ENCODE peak calls at places on chromosomes 12 and 14, in six cellular contexts. One of them, this sample, is unnamed.

GRCh38 chr12:117622741-117623140 is 261.3 kb upstream of the NOS1 start:
- DNase-seq in HFF-Myc: no peak
- DNase-seq in GM06990: no peak
- DNase-seq in foreskin fibroblast: no peak
- DNase-seq in endodermal cell: no peak
- DNase-seq in lower leg skin: no peak
- DNase-seq in this sample: no peak

GRCh38 chr14:102867826-102868580 is 54.5 kb upstream of the AMN start:
- DNase-seq in foreskin fibroblast: no peak
- DNase-seq in GM06990: no peak
- DNase-seq in lower leg skin: peak
- DNase-seq in endodermal cell: no peak
- DNase-seq in HFF-Myc: no peak
- DNase-seq in this sample: no peak

GRCh38 chr12:78787576-78787975 is 77.0 kb upstream of the SYT1 start:
- DNase-seq in endodermal cell: no peak
- DNase-seq in HFF-Myc: no peak
- DNase-seq in lower leg skin: no peak
- DNase-seq in foreskin fibroblast: no peak
- DNase-seq in GM06990: no peak
- DNase-seq in this sample: no peak

GRCh38 chr12:42180990-42181611 is 36.4 kb upstream of the GXYLT1 start:
- DNase-seq in HFF-Myc: no peak
- DNase-seq in endodermal cell: no peak
- DNase-seq in lower leg skin: no peak
- DNase-seq in foreskin fibroblast: peak
- DNase-seq in GM06990: no peak
- DNase-seq in this sample: no peak

GRCh38 chr12:77001181-77001758 is 64.1 kb downstream of the E2F7 start:
- DNase-seq in HFF-Myc: no peak
- DNase-seq in endodermal cell: no peak
- DNase-seq in lower leg skin: no peak
- DNase-seq in foreskin fibroblast: no peak
- DNase-seq in GM06990: no peak
- DNase-seq in this sample: no peak

GRCh38 chr12:98873823-98874222 is 228.7 kb downstream of the APAF1 start:
- DNase-seq in endodermal cell: no peak
- DNase-seq in GM06990: no peak
- DNase-seq in foreskin fibroblast: no peak
- DNase-seq in HFF-Myc: no peak
- DNase-seq in lower leg skin: no peak
- DNase-seq in this sample: no peak

GRCh38 chr14:52748647-52749292 is 18.8 kb downstream of the STYX start:
- DNase-seq in GM06990: no peak
- DNase-seq in foreskin fibroblast: no peak
- DNase-seq in endodermal cell: no peak
- DNase-seq in HFF-Myc: no peak
- DNase-seq in lower leg skin: no peak
- DNase-seq in this sample: no peak

GRCh38 chr14:56156096-56156495 is 37.9 kb downstream of the PELI2 start:
- DNase-seq in GM06990: no peak
- DNase-seq in lower leg skin: no peak
- DNase-seq in HFF-Myc: no peak
- DNase-seq in foreskin fibroblast: peak
- DNase-seq in endodermal cell: no peak
- DNase-seq in this sample: no peak

GRCh38 chr14:24690492-24690891 is 56.5 kb upstream of the GZMB start:
- DNase-seq in lower leg skin: no peak
- DNase-seq in foreskin fibroblast: no peak
- DNase-seq in endodermal cell: peak
- DNase-seq in HFF-Myc: no peak
- DNase-seq in GM06990: no peak
- DNase-seq in this sample: no peak

GRCh38 chr12:95577820-95578219 is 26.5 kb upstream of the USP44 start:
- DNase-seq in lower leg skin: no peak
- DNase-seq in GM06990: no peak
- DNase-seq in foreskin fibroblast: no peak
- DNase-seq in HFF-Myc: no peak
- DNase-seq in endodermal cell: no peak
- DNase-seq in this sample: no peak

GRCh38 chr12:124625867-124626675 is 58.7 kb upstream of the NCOR2 start:
- DNase-seq in lower leg skin: peak
- DNase-seq in endodermal cell: peak
- DNase-seq in foreskin fibroblast: peak
- DNase-seq in GM06990: no peak
- DNase-seq in HFF-Myc: no peak
- DNase-seq in this sample: no peak

GRCh38 chr14:75477881-75478280 is 44.4 kb upstream of the BATF start:
- DNase-seq in foreskin fibroblast: no peak
- DNase-seq in GM06990: no peak
- DNase-seq in lower leg skin: peak
- DNase-seq in HFF-Myc: no peak
- DNase-seq in endodermal cell: no peak
- DNase-seq in this sample: no peak

GRCh38 chr14:90521121-90521929 is 124.5 kb downstream of the CALM1 start:
- DNase-seq in foreskin fibroblast: no peak
- DNase-seq in lower leg skin: no peak
- DNase-seq in endodermal cell: no peak
- DNase-seq in HFF-Myc: no peak
- DNase-seq in GM06990: no peak
- DNase-seq in this sample: no peak

GRCh38 chr14:59337151-59337611 is 128.0 kb downstream of the GPR135 start:
- DNase-seq in GM06990: no peak
- DNase-seq in lower leg skin: peak
- DNase-seq in HFF-Myc: no peak
- DNase-seq in foreskin fibroblast: peak
- DNase-seq in endodermal cell: no peak
- DNase-seq in this sample: no peak

GRCh38 chr14:67636361-67636919 is 16.7 kb downstream of the ARG2 start:
- DNase-seq in GM06990: no peak
- DNase-seq in endodermal cell: no peak
- DNase-seq in foreskin fibroblast: peak
- DNase-seq in HFF-Myc: no peak
- DNase-seq in lower leg skin: no peak
- DNase-seq in this sample: peak

GRCh38 chr12:7868391-7868790 is 4.3 kb downstream of the SLC2A14 start:
- DNase-seq in lower leg skin: no peak
- DNase-seq in endodermal cell: no peak
- DNase-seq in GM06990: no peak
- DNase-seq in HFF-Myc: no peak
- DNase-seq in foreskin fibroblast: peak
- DNase-seq in this sample: no peak

GRCh38 chr12:442235-442884 is 17.4 kb upstream of the B4GALNT3 start:
- DNase-seq in foreskin fibroblast: peak
- DNase-seq in endodermal cell: peak
- DNase-seq in lower leg skin: no peak
- DNase-seq in HFF-Myc: peak
- DNase-seq in GM06990: no peak
- DNase-seq in this sample: peak

GRCh38 chr14:73755434-73756014 is 41.3 kb upstream of the PNMA1 start:
- DNase-seq in foreskin fibroblast: peak
- DNase-seq in GM06990: no peak
- DNase-seq in HFF-Myc: no peak
- DNase-seq in lower leg skin: peak
- DNase-seq in endodermal cell: peak
- DNase-seq in this sample: no peak

GRCh38 chr14:95236221-95236620 is 78.9 kb upstream of the DICER1 start:
- DNase-seq in foreskin fibroblast: no peak
- DNase-seq in GM06990: no peak
- DNase-seq in lower leg skin: no peak
- DNase-seq in endodermal cell: no peak
- DNase-seq in HFF-Myc: no peak
- DNase-seq in this sample: no peak

GRCh38 chr12:92108651-92109050 is 37.0 kb downstream of the BTG1 start:
- DNase-seq in lower leg skin: no peak
- DNase-seq in HFF-Myc: peak
- DNase-seq in GM06990: no peak
- DNase-seq in endodermal cell: peak
- DNase-seq in foreskin fibroblast: peak
- DNase-seq in this sample: no peak

GRCh38 chr12:91309450-91309849 is 126.8 kb upstream of the DCN start:
- DNase-seq in HFF-Myc: no peak
- DNase-seq in endodermal cell: no peak
- DNase-seq in GM06990: no peak
- DNase-seq in lower leg skin: no peak
- DNase-seq in foreskin fibroblast: no peak
- DNase-seq in this sample: no peak

GRCh38 chr14:56059054-56059453 is 59.2 kb upstream of the PELI2 start:
- DNase-seq in lower leg skin: no peak
- DNase-seq in foreskin fibroblast: peak
- DNase-seq in endodermal cell: no peak
- DNase-seq in HFF-Myc: no peak
- DNase-seq in GM06990: no peak
- DNase-seq in this sample: no peak

GRCh38 chr12:115185529-115185928 is 501.6 kb upstream of the TBX3 start:
- DNase-seq in endodermal cell: no peak
- DNase-seq in lower leg skin: no peak
- DNase-seq in foreskin fibroblast: peak
- DNase-seq in GM06990: no peak
- DNase-seq in HFF-Myc: no peak
- DNase-seq in this sample: no peak

GRCh38 chr14:91237219-91237618 is 7.3 kb downstream of the GPR68 start:
- DNase-seq in HFF-Myc: no peak
- DNase-seq in GM06990: no peak
- DNase-seq in lower leg skin: no peak
- DNase-seq in foreskin fibroblast: no peak
- DNase-seq in endodermal cell: no peak
- DNase-seq in this sample: no peak

GRCh38 chr12:111757361-111758119 is 9.2 kb upstream of the ALDH2 start:
- DNase-seq in GM06990: peak
- DNase-seq in lower leg skin: peak
- DNase-seq in HFF-Myc: no peak
- DNase-seq in endodermal cell: peak
- DNase-seq in foreskin fibroblast: peak
- DNase-seq in this sample: peak

GRCh38 chr14:103436533-103436932 is 51.3 kb downstream of the MARK3 start:
- DNase-seq in HFF-Myc: no peak
- DNase-seq in lower leg skin: no peak
- DNase-seq in GM06990: no peak
- DNase-seq in endodermal cell: no peak
- DNase-seq in foreskin fibroblast: peak
- DNase-seq in this sample: no peak

GRCh38 chr12:24850486-24850885 is 98.4 kb downstream of the BCAT1 start:
- DNase-seq in lower leg skin: no peak
- DNase-seq in HFF-Myc: no peak
- DNase-seq in endodermal cell: no peak
- DNase-seq in GM06990: no peak
- DNase-seq in foreskin fibroblast: no peak
- DNase-seq in this sample: no peak

GRCh38 chr12:4355150-4355842 is 24.2 kb downstream of the FGF23 start:
- DNase-seq in GM06990: no peak
- DNase-seq in foreskin fibroblast: no peak
- DNase-seq in HFF-Myc: no peak
- DNase-seq in endodermal cell: no peak
- DNase-seq in lower leg skin: no peak
- DNase-seq in this sample: no peak

GRCh38 chr14:32366256-32366655 is 37.2 kb downstream of the AKAP6 start:
- DNase-seq in lower leg skin: no peak
- DNase-seq in foreskin fibroblast: peak
- DNase-seq in GM06990: no peak
- DNase-seq in HFF-Myc: peak
- DNase-seq in endodermal cell: peak
- DNase-seq in this sample: no peak
- TF ChIP-seq CTCF in lower leg skin: no peak
- TF ChIP-seq CTCF in foreskin fibroblast: peak
- TF ChIP-seq CTCF in GM06990: no peak
- TF ChIP-seq CTCF in HFF-Myc: peak
- TF ChIP-seq CTCF in endodermal cell: peak
- TF ChIP-seq CTCF in this sample: no peak

DNA sequence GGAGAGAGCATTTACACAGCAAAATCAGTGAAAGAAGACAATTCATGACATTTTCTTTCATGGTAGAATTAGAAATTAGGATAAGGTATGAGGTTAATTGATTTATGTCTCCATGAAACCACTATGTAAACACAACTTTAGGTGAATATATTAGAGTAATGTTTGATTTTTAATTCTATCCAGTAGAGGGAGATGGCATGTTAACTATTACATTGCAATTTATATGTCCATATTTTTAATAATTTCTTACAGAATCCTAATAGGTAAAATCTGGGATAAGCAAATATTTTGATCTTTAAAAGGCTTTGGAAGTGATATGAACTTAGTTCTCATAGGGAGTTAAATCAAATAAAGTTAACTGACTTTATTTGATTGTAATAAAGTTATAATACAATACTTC is 373.4 kb upstream of the PDE3A start:
- DNase-seq in GM06990: no peak
- DNase-seq in foreskin fibroblast: no peak
- DNase-seq in HFF-Myc: no peak
- DNase-seq in endodermal cell: no peak
- DNase-seq in lower leg skin: no peak
- DNase-seq in this sample: no peak
- TF ChIP-seq CTCF in GM06990: no peak
- TF ChIP-seq CTCF in foreskin fibroblast: no peak
- TF ChIP-seq CTCF in HFF-Myc: no peak
- TF ChIP-seq CTCF in endodermal cell: peak
- TF ChIP-seq CTCF in lower leg skin: no peak
- TF ChIP-seq CTCF in this sample: no peak

DNA sequence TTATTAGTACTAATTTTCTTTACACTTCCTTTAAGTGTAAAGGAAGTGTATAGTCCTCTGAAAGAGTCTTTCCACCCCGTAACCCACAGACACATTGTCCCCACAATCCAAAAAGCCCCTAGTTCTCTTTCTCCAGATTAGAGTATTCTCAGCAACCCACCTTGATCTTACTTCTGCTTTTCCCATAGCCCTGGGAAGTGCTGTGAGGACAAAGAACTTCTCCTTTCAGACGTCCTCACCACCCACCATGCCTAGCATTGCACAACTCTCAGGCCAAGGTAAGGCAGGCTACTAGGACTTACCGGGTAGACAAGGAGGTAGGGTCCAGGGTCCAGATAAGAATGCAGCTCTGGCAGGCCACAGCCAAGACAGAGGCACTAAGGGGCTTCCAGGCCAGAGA is 7.4 kb downstream of the AAAS start:
- DNase-seq in HFF-Myc: no peak
- DNase-seq in foreskin fibroblast: no peak
- DNase-seq in GM06990: no peak
- DNase-seq in endodermal cell: no peak
- DNase-seq in lower leg skin: no peak
- DNase-seq in this sample: peak
- TF ChIP-seq CTCF in HFF-Myc: no peak
- TF ChIP-seq CTCF in foreskin fibroblast: no peak
- TF ChIP-seq CTCF in GM06990: no peak
- TF ChIP-seq CTCF in endodermal cell: no peak
- TF ChIP-seq CTCF in lower leg skin: no peak
- TF ChIP-seq CTCF in this sample: no peak

DNA sequence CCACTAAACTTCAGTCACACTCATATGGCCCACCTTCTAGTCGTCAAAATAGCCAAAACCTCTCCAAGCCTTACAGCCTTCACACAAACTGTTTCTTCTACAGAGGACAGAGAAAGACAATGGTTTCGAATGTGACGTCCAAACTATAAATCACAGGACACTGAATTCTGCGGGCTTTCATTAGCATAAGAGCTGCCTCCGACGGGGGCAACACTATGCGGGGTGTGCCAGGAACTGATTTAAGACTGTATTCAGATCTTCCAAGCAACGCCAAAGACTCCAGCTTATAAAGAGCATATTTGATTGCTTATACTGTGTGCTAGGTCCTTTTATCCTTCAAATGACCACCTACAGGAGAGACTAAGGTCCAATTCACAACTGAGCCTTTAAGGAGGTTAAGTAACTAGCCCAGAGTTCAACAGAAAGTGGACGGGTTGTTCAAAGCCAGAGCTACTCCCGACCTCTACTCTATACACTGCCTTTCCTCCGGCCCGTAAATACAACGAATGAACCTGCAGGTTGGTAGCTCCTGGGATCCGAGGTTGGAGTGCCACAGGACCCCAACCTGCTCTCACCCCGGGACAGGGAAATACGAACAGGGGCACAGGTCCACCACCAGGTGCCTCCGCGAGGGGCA is 574 bp downstream of the L2HGDH start:
- DNase-seq in GM06990: peak
- DNase-seq in endodermal cell: no peak
- DNase-seq in lower leg skin: no peak
- DNase-seq in HFF-Myc: no peak
- DNase-seq in foreskin fibroblast: no peak
- DNase-seq in this sample: no peak
- TF ChIP-seq CTCF in GM06990: peak
- TF ChIP-seq CTCF in endodermal cell: peak
- TF ChIP-seq CTCF in lower leg skin: no peak
- TF ChIP-seq CTCF in HFF-Myc: peak
- TF ChIP-seq CTCF in foreskin fibroblast: peak
- TF ChIP-seq CTCF in this sample: no peak